ENCODE peak calls at places on chromosome 12, in seven cellular contexts. L is Peyer's patch, V is breast epithelium, M is uterus, Y is suprapubic skin, Z is esophagus squamous epithelium, F is spleen. C is an unnamed sample.

GRCh38 chr12:92059976-92060375 is 85.7 kb downstream of the BTG1 start:
- DNase-seq in V (no peak), Z (no peak), Y (no peak), F (no peak), M (no peak), L (no peak), C (no peak)

GRCh38 chr12:56454557-56454956 is at the start of gene MIP:
- DNase-seq in V (no peak), Y (no peak), F (no peak), Z (no peak), L (no peak), M (no peak), C (no peak)

GRCh38 chr12:114476159-114476558 is 70.2 kb upstream of the TBX5 start:
- DNase-seq in L (no peak), M (no peak), F (no peak), V (no peak), Y (no peak), Z (no peak), C (no peak)

GRCh38 chr12:110371408-110372055 is 32.0 kb downstream of the ANAPC7 start:
- DNase-seq in F (peak), Y (no peak), Z (no peak), L (no peak), V (no peak), M (no peak), C (no peak)

GRCh38 chr12:132501189-132501940 is 11.4 kb downstream of the FBRSL1 start:
- DNase-seq in V (no peak), L (no peak), Z (no peak), M (no peak), Y (no peak), F (no peak), C (no peak)

GRCh38 chr12:122072031-122072970 is 6.3 kb upstream of the MLXIP start:
- DNase-seq in F (no peak), V (no peak), L (no peak), Y (no peak), Z (no peak), M (peak), C (no peak)

GRCh38 chr12:19964549-19964948 is 403.8 kb upstream of the PDE3A start:
- DNase-seq in V (no peak), L (no peak), Y (no peak), M (no peak), Z (no peak), F (no peak), C (no peak)

GRCh38 chr12:47242426-47242825 is 162.7 kb upstream of the AMIGO2 start:
- DNase-seq in M (no peak), Z (no peak), V (no peak), F (no peak), L (no peak), Y (no peak), C (no peak)

GRCh38 chr12:94280063-94280462 is 131.7 kb downstream of the PLXNC1 start:
- DNase-seq in M (no peak), V (no peak), Y (no peak), F (no peak), Z (no peak), L (no peak), C (no peak)

DNA sequence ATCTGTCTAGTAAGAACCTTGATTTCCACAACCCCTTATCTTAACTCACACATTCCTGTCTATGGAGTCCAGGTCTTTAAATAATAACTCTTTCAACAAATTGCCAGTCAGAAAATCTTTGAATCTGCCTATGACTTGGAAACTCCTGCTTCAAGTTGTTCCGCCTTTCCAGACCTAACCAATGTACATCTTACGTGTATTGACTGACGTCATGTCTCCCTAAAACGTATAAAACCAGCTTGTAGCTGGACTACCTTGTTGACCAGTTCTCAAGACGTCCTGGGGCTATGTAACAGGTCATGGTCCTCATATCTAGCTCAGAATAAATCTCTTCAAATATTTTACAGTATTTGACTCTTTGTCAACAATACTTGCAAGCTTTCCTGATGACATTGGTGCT is 337.0 kb downstream of the TMEM132D start:
- DNase-seq in M (no peak), V (no peak), Z (no peak), L (no peak), F (no peak), Y (no peak), C (no peak)
- TF ChIP-seq POLR2A in M (no peak), V (no peak), Z (no peak), L (no peak), F (no peak), Y (no peak), C (no peak)

DNA sequence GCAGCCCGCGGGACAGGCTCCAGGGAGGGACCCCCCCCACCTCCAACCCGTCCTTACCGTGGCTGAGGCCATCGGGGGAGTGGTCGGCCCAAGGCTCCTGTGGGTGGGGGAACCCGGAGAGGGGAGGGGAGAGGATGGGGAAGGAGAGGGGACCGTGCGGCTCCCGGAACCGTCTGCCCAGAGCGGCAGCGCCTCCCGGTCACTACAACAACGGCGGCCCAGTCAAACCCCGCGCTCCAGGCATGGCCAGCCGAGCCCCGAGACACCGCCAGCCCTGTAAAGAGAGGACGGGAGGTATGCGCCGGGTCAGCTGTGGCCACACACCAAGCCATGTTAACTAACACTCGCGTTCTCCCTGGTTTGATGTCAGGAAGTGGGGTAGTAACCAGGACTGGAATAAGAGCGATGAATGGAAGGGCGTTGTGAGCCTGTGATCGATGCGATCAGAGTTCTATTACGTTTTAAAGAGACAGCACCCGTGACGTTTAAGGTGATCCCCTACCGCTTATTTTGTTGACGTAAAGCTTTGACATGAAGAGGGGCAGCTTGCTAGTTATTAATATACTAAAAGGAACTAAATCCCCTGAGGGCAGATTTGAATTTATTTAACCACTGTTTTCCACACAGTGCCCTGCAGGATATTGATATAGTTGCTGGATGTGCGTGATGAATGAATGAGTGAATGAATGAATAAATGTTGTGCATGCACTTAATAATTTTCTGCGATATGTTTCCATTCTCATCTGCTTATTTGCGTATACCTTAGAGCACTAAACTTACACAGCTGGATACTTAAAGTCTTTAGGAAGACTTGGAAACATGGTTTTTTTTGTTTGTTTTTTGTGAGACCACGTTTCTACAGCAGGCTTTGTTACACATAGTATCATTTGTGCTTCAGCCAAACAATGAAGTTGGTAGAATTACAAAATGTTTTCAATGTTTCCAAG is at the start of gene POC1B:
- DNase-seq in Z (peak), V (peak), M (peak), Y (peak), L (peak), F (peak), C (no peak)
- TF ChIP-seq POLR2A in Z (no peak), V (no peak), M (peak), Y (no peak), L (peak), F (no peak), C (no peak)

GRCh38 chr12:77940011-77940423 is 109.3 kb downstream of the NAV3 start:
- DNase-seq in Y (no peak), M (no peak), Z (no peak), F (no peak), V (no peak), L (no peak), C (no peak)
- TF ChIP-seq POLR2A in Y (no peak), M (no peak), Z (no peak), F (no peak), V (no peak), L (no peak), C (no peak)

GRCh38 chr12:108567974-108568652 is 5.7 kb downstream of the ISCU start:
- DNase-seq in Z (no peak), F (no peak), L (no peak), M (no peak), V (no peak), Y (no peak), C (no peak)
- TF ChIP-seq POLR2A in Z (no peak), F (no peak), L (no peak), M (no peak), V (no peak), Y (no peak), C (no peak)

GRCh38 chr12:120515496-120515895 is 13.5 kb downstream of the COQ5 start:
- DNase-seq in Y (no peak), F (no peak), M (no peak), L (no peak), V (no peak), Z (no peak), C (no peak)
- TF ChIP-seq POLR2A in Y (no peak), F (no peak), M (no peak), L (no peak), V (no peak), Z (no peak), C (no peak)

DNA sequence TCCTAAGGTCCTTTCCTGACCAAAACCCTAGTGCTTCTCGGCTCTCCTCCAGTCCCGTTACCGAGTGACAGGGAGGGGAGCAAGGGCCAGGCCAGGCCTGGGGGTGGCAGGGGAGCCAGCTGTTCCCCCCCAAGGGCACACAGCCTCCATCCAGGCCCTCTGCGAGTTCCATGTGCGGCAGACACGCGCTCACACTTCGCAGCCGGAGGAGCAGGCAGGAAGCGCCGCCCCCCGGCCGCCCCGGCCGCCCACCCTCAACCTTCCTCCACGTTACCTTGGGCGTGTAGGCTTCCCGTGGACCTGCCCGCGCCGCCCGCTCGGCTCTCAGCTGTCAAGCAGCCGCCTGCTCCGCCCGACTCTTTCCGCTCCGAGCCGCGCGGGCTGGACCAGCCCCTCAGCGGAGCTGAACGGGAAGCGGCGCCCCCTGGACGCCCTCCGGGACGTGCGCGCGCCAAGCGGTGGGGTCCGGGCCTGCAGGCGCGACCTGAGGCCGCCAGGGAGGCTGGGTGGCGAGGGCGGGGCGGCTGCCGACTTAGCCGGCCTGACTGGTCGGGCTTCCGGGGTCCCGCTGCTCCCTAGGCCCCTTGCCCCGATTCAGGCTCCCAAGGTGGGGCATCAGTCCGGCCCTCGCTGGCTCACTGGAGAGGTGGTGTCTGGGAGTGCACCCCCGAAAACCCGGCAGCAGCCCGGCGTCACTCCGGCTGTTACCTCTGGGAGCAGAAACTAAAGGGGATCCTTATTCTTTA is at the start of gene CRACR2A:
- DNase-seq in F (peak), Y (peak), L (peak), V (no peak), Z (no peak), M (peak), C (peak)
- TF ChIP-seq POLR2A in F (no peak), Y (no peak), L (peak), V (no peak), Z (peak), M (no peak), C (no peak)

DNA sequence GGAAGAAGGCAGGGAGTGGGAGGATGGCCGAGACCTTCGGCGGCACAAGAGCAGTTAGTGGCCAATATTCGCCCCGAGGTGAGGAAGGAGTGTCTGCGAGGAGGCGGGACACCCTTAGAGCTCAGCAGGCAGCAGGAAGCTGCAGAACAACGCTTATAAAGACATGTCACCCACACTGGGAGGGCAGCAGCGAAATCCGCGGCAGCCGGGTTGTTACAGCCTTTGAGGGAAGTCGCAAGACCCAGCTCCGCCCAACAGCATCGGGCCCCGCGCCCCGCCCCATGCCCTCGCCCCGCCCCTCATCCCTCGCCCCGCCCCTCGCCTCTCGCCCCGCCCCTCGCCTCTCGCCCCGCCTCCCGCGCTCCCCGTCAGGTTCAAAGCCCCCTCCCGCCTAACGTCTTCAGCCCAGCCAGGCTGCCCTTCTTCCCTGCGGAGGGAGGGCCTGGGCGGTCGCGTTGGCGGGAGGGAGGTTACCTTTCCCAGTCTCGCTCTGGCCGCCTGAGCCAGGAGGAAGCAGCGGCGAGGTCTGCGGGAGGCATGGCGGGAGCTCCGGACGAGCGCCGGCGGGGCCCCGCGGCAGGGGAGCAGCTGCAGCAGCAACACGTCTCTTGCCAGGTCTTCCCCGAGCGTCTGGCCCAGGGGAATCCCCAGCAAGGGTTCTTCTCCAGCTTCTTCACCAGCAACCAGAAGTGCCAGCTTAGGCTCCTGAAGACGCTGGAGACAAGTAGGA is at the start of gene ATP23:
- DNase-seq in Y (peak), F (peak), M (peak), L (peak), V (peak), Z (peak), C (no peak)
- TF ChIP-seq POLR2A in Y (no peak), F (peak), M (peak), L (peak), V (peak), Z (peak), C (peak)

DNA sequence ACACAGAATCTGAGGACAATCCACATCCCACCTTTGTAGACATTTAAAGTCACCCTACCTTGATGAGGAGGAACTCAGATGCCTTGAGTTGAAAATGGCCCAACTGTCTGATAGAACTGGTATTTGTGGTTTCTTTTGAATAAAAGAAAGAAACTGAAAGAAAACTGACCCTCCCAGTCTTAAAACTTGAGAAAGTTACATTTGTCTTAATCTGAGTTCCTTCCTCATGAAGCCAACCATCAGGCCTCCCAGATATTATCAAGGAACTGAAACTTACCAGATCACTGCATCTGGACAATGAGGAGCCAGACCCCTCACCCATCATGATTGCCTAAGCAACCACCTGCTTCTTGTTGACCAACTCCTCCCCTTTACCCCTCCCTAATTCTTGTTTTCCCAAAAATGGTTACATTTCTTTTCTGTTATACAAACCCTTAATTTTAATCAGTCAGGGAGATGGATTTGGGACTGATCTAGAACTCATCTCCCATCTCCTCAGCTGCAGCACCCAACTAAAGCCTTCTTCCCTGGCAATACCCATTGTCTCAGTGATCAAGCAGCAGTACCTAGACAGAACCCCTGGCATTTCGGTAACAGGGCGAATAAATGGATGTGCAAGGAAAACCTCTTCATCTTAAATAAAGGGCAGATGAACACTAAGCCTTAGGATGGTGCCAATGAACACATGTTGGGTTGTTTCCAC is 72.0 kb upstream of the RESF1 start:
- DNase-seq in M (no peak), L (no peak), Z (no peak), V (no peak), Y (no peak), F (no peak), C (no peak)
- TF ChIP-seq POLR2A in M (no peak), L (no peak), Z (no peak), V (no peak), Y (no peak), F (no peak), C (no peak)

DNA sequence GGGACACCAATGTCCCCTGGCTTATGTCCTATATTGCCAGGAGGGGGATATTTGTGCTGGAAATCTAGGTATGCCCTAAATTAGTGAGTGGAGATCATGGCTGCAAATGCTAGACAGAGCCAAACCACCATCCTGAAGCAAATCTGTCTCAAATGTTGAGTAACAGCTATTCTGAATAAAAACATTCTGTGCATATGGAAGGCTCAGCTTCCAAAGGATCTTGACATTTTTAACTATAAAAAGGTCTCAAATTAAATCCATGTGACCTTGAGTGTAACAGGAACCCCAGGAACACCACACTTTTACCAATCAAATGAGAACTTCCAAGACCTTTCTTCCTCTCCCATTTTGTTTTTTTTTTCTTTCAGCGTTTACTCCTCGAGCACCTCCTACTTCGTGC is 170.7 kb downstream of the PPM1H start:
- DNase-seq in L (no peak), V (no peak), Y (no peak), F (no peak), Z (no peak), M (no peak), C (no peak)
- TF ChIP-seq POLR2A in L (no peak), V (no peak), Y (no peak), F (no peak), Z (no peak), M (no peak), C (no peak)

GRCh38 chr12:77065361-77066204 is at the start of gene E2F7:
- DNase-seq in V (peak), Y (peak), M (peak), Z (peak), F (peak), L (peak), C (no peak)
- TF ChIP-seq POLR2A in V (no peak), Y (no peak), M (peak), Z (no peak), F (no peak), L (no peak), C (no peak)

C was measured in vagina.